ENCODE peak calls at places on chromosome 4, in eight cellular contexts. A is ovary; E is aorta; H is effector memory CD8-positive, alpha-beta T cell; W is HTR-8/SVneo; D is EL; B is transverse colon; K is NCI-H345. V is an unnamed sample.

GRCh38 chr4:120771907-120772306 is 150.6 kb downstream of the PRDM5 start:
- DNase-seq in A (no peak), E (no peak), H (no peak), W (no peak), D (no peak), B (no peak), K (no peak), V (no peak)

GRCh38 chr4:56768772-56769171 is 52.7 kb downstream of the SPINK2 start:
- DNase-seq in A (no peak), E (no peak), H (no peak), W (no peak), D (no peak), B (peak; percentile 58), K (no peak), V (no peak)

GRCh38 chr4:70734168-70734954 is 12.6 kb downstream of the RUFY3 start:
- DNase-seq in A (no peak), E (no peak), H (peak; percentile 22), W (no peak), D (peak; percentile 57), B (peak; percentile 26), K (peak; percentile 19), V (peak; percentile 37)

GRCh38 chr4:163902417-163902816 is 407.9 kb downstream of the TMA16 start:
- DNase-seq in A (no peak), E (no peak), H (no peak), W (no peak), D (no peak), B (no peak), K (no peak), V (no peak)

GRCh38 chr4:118287691-118288090 is 65.1 kb downstream of the PRSS12 start:
- DNase-seq in A (no peak), E (no peak), H (no peak), W (no peak), D (peak; percentile 16), B (no peak), K (no peak), V (no peak)

GRCh38 chr4:27886075-27886474 is 1025.4 kb downstream of the STIM2 start:
- DNase-seq in A (no peak), E (no peak), H (no peak), W (no peak), D (peak; percentile 34), B (no peak), K (no peak), V (no peak)

GRCh38 chr4:54566608-54567007 is 91.1 kb upstream of the KIT start:
- DNase-seq in A (no peak), E (no peak), H (peak; percentile 1), W (no peak), D (no peak), B (peak; percentile 33), K (peak; percentile 12), V (no peak)

GRCh38 chr4:46329118-46329976 is 60.6 kb downstream of the GABRA2 start:
- DNase-seq in A (no peak), E (no peak), H (no peak), W (peak; percentile 9), D (no peak), B (peak; percentile 14), K (no peak), V (peak; percentile 14)

GRCh38 chr4:182062936-182063335 is 180.3 kb upstream of the TENM3 start:
- DNase-seq in A (no peak), E (no peak), H (no peak), W (peak; percentile 73), D (peak; percentile 55), B (no peak), K (no peak), V (peak; percentile 24)

GRCh38 chr4:170884965-170885583 is 795.3 kb upstream of the AADAT start:
- DNase-seq in A (no peak), E (no peak), H (no peak), W (no peak), D (no peak), B (no peak), K (no peak), V (no peak)

GRCh38 chr4:95181446-95182306 is 367.1 kb downstream of the UNC5C start:
- DNase-seq in A (no peak), E (no peak), H (no peak), W (no peak), D (no peak), B (no peak), K (no peak), V (peak; percentile 10)

GRCh38 chr4:56320293-56320692 is 67.0 kb downstream of the AASDH start:
- DNase-seq in A (no peak), E (no peak), H (no peak), W (no peak), D (no peak), B (no peak), K (no peak), V (no peak)

GRCh38 chr4:186148335-186148975 is 42.9 kb upstream of the CYP4V2 start:
- DNase-seq in A (no peak), E (no peak), H (no peak), W (no peak), D (no peak), B (no peak), K (no peak), V (no peak)

GRCh38 chr4:6165766-6166165 is 34.6 kb downstream of the JAKMIP1 start:
- DNase-seq in A (no peak), E (peak; percentile 14), H (no peak), W (no peak), D (no peak), B (no peak), K (no peak), V (no peak)